ENCODE peak calls at places on chromosomes 5 and 9, in seven cellular contexts. Z is NCI-H2081; H is activated T-helper 2 cell treated with anti-CD3 and anti-CD28 coated beads, Interferon-gamma antibody, Interleukin-2, Interleukin-4, amounts not matched to agents 10 μg/mL and 5 μg/mL and 100 μg/mL, durations not matched to agents 14 hours and 24 hours and 36 hours; W is AG10803; Q is stimulated activated CD8-positive, alpha-beta memory T cell treated with anti-CD3 and anti-CD28 coated beads, Interleukin-7, amount 100 ng/mL, for 48 hours; C is caudate nucleus; E is PC-3. G is an unnamed sample.

GRCh38 chr9:31608413-31608812 is 776.0 kb upstream of the ACO1 start:
- DNase-seq in Z (peak), W (no peak), C (no peak), E (peak), H (no peak), Q (no peak), G (no peak)

GRCh38 chr9:15965246-15965745 is 412.5 kb downstream of the CCDC171 start:
- DNase-seq in C (no peak), W (no peak), Z (no peak), E (no peak), Q (no peak), H (no peak), G (no peak)

GRCh38 chr9:134624827-134625181 is 16.8 kb upstream of the COL5A1 start:
- DNase-seq in C (no peak), Z (no peak), H (no peak), Q (no peak), E (peak), W (peak), G (no peak)

GRCh38 chr9:120536949-120537640 is 42.9 kb downstream of the CDK5RAP2 start:
- DNase-seq in W (no peak), H (no peak), Z (no peak), Q (no peak), E (no peak), C (no peak), G (no peak)

GRCh38 chr9:95507456-95508241 is 9.1 kb downstream of the PTCH1 start:
- DNase-seq in C (peak), Q (peak), E (peak), Z (peak), H (no peak), W (peak), G (peak)

GRCh38 chr5:72268753-72269410 is 51.2 kb downstream of the MRPS27 start:
- DNase-seq in C (no peak), Q (no peak), Z (peak), E (peak), W (peak), H (peak), G (no peak)

GRCh38 chr9:128424268-128424780 is 3.7 kb downstream of the CERCAM start:
- DNase-seq in E (no peak), H (no peak), Q (no peak), Z (no peak), C (no peak), W (no peak), G (no peak)

GRCh38 chr9:8821910-8822666 is 1022.5 kb upstream of the DMAC1 start:
- DNase-seq in C (no peak), Z (no peak), W (no peak), H (no peak), E (no peak), Q (no peak), G (no peak)

GRCh38 chr9:77663754-77664153 is 15.6 kb upstream of the GNA14 start:
- DNase-seq in Z (no peak), H (no peak), E (peak), W (no peak), Q (no peak), C (no peak), G (peak)

GRCh38 chr5:76426391-76426802 is 23.3 kb downstream of the IQGAP2 start:
- DNase-seq in Q (no peak), E (no peak), H (no peak), C (no peak), Z (no peak), W (no peak), G (no peak)

GRCh38 chr9:122526602-122527001 is 491 bp downstream of the OR1N1 start:
- DNase-seq in C (no peak), Z (no peak), H (no peak), Q (no peak), W (no peak), E (no peak), G (no peak)

GRCh38 chr9:131879531-131880290 is 139.8 kb upstream of the RAPGEF1 start:
- DNase-seq in H (no peak), W (no peak), Z (no peak), Q (no peak), C (peak), E (no peak), G (no peak)

GRCh38 chr5:132901730-132902129 is 28.3 kb downstream of the LEAP2 start:
- DNase-seq in Q (no peak), Z (no peak), E (no peak), W (no peak), C (no peak), H (no peak), G (no peak)

GRCh38 chr9:79660615-79661014 is 88.8 kb downstream of the TLE4 start:
- DNase-seq in E (no peak), Q (no peak), C (no peak), H (no peak), Z (peak), W (no peak), G (no peak)

GRCh38 chr9:93079371-93079770 is 16.6 kb upstream of the CARD19 start:
- DNase-seq in E (no peak), H (no peak), Q (no peak), W (no peak), Z (no peak), C (no peak), G (peak)

GRCh38 chr5:80083115-80083890 is 48.2 kb downstream of the THBS4 start:
- DNase-seq in W (peak), E (peak), H (peak), Q (no peak), C (no peak), Z (peak), G (peak)

GRCh38 chr9:35044071-35044470 is 28.4 kb downstream of the VCP start:
- DNase-seq in C (no peak), E (no peak), Z (no peak), H (no peak), W (peak), Q (no peak), G (no peak)

GRCh38 chr9:111828193-111828592 is 33.5 kb upstream of the SHOC1 start:
- DNase-seq in Q (no peak), E (peak), W (peak), H (no peak), Z (no peak), C (no peak), G (no peak)

GRCh38 chr9:122827759-122828090 is 663 bp downstream of the PDCL start:
- DNase-seq in Z (no peak), C (no peak), W (peak), Q (no peak), H (no peak), E (no peak), G (no peak)

GRCh38 chr5:139386039-139386438 is 2.9 kb upstream of the SLC23A1 start:
- DNase-seq in Z (no peak), E (no peak), Q (no peak), W (no peak), C (no peak), H (no peak), G (no peak)

GRCh38 chr5:40497573-40497972 is 182.1 kb upstream of the PTGER4 start:
- DNase-seq in W (peak), E (peak), H (no peak), Q (no peak), Z (no peak), C (no peak), G (no peak)

GRCh38 chr9:5696884-5697283 is 68.0 kb downstream of the RIC1 start:
- DNase-seq in Q (no peak), Z (no peak), C (no peak), W (no peak), H (no peak), E (no peak), G (no peak)

GRCh38 chr5:67206381-67207328 is 10.1 kb upstream of the CD180 start:
- DNase-seq in E (peak), Z (no peak), C (no peak), Q (no peak), W (peak), H (peak), G (no peak)

GRCh38 chr9:127311239-127311741 is 46.7 kb downstream of the GARNL3 start:
- DNase-seq in Q (no peak), C (no peak), Z (no peak), W (peak), E (peak), H (no peak), G (no peak)

GRCh38 chr9:12777149-12778010 is 2.6 kb downstream of the LURAP1L start:
- DNase-seq in C (no peak), E (peak), Z (no peak), H (no peak), Q (no peak), W (no peak), G (no peak)

GRCh38 chr9:86734762-86735161 is 212.5 kb downstream of the GAS1 start:
- DNase-seq in C (no peak), Z (no peak), W (peak), E (peak), H (no peak), Q (no peak), G (no peak)

G was measured in Right ventricle myocardium superior.